ENCODE peak calls at places on chromosomes 4 and X, in seven cellular contexts. One of them, this sample, is unnamed. For H3K4me1, the result is how much of the 10 kb centered on the place peaks cover.

GRCh38 chr4:160956875-160957274 is 1206.9 kb downstream of the FSTL5 start:
- DNase-seq in suprapubic skin: no peak
- DNase-seq in lower lobe of right lung: no peak
- DNase-seq in GM23338: no peak
- DNase-seq in OCI-LY7: no peak
- DNase-seq in fibroblast of lung: no peak
- DNase-seq in pancreas: no peak
- DNase-seq in this sample: no peak

GRCh38 chrX:29071525-29071924 is 484.3 kb downstream of the IL1RAPL1 start:
- DNase-seq in GM23338: no peak
- DNase-seq in fibroblast of lung: peak
- DNase-seq in lower lobe of right lung: no peak
- DNase-seq in OCI-LY7: no peak
- DNase-seq in suprapubic skin: no peak
- DNase-seq in pancreas: no peak
- DNase-seq in this sample: no peak

GRCh38 chr4:147017081-147017480 is 71.4 kb upstream of the TTC29 start:
- DNase-seq in lower lobe of right lung: no peak
- DNase-seq in OCI-LY7: no peak
- DNase-seq in GM23338: no peak
- DNase-seq in suprapubic skin: no peak
- DNase-seq in fibroblast of lung: no peak
- DNase-seq in pancreas: no peak
- DNase-seq in this sample: no peak

GRCh38 chr4:184812651-184813181 is 13.1 kb downstream of the ACSL1 start:
- DNase-seq in lower lobe of right lung: no peak
- DNase-seq in OCI-LY7: no peak
- DNase-seq in pancreas: no peak
- DNase-seq in suprapubic skin: peak
- DNase-seq in fibroblast of lung: peak
- DNase-seq in GM23338: no peak
- DNase-seq in this sample: no peak

GRCh38 chrX:4240541-4241194 is 527.2 kb upstream of the PRKX start:
- DNase-seq in OCI-LY7: peak
- DNase-seq in pancreas: no peak
- DNase-seq in lower lobe of right lung: no peak
- DNase-seq in fibroblast of lung: no peak
- DNase-seq in suprapubic skin: no peak
- DNase-seq in GM23338: no peak
- DNase-seq in this sample: no peak

GRCh38 chrX:109301177-109301576 is 180.7 kb downstream of the GUCY2F start:
- DNase-seq in suprapubic skin: no peak
- DNase-seq in lower lobe of right lung: no peak
- DNase-seq in OCI-LY7: no peak
- DNase-seq in GM23338: no peak
- DNase-seq in fibroblast of lung: no peak
- DNase-seq in pancreas: no peak
- DNase-seq in this sample: no peak

GRCh38 chr4:147103403-147103946 is 157.8 kb upstream of the TTC29 start:
- DNase-seq in lower lobe of right lung: no peak
- DNase-seq in pancreas: no peak
- DNase-seq in fibroblast of lung: peak
- DNase-seq in suprapubic skin: peak
- DNase-seq in GM23338: no peak
- DNase-seq in OCI-LY7: no peak
- DNase-seq in this sample: peak

GRCh38 chr4:97560009-97560408 is 583.3 kb downstream of the STPG2 start:
- DNase-seq in suprapubic skin: no peak
- DNase-seq in fibroblast of lung: no peak
- DNase-seq in OCI-LY7: no peak
- DNase-seq in pancreas: no peak
- DNase-seq in lower lobe of right lung: no peak
- DNase-seq in GM23338: no peak
- DNase-seq in this sample: no peak

GRCh38 chrX:152641996-152642395 is 4.3 kb downstream of the GABRQ start:
- DNase-seq in lower lobe of right lung: no peak
- DNase-seq in fibroblast of lung: no peak
- DNase-seq in GM23338: peak
- DNase-seq in OCI-LY7: no peak
- DNase-seq in suprapubic skin: no peak
- DNase-seq in pancreas: no peak
- DNase-seq in this sample: no peak

GRCh38 chrX:65707153-65707552 is 39.7 kb downstream of the MSN start:
- DNase-seq in fibroblast of lung: no peak
- DNase-seq in suprapubic skin: no peak
- DNase-seq in lower lobe of right lung: no peak
- DNase-seq in GM23338: no peak
- DNase-seq in OCI-LY7: no peak
- DNase-seq in pancreas: no peak
- DNase-seq in this sample: no peak
- H3K4me1 ChIP-seq in fibroblast of lung: under half
- H3K4me1 ChIP-seq in suprapubic skin: under half
- H3K4me1 ChIP-seq in lower lobe of right lung: under half
- H3K4me1 ChIP-seq in GM23338: under half
- H3K4me1 ChIP-seq in OCI-LY7: under half
- H3K4me1 ChIP-seq in pancreas: under half
- H3K4me1 ChIP-seq in this sample: under half

GRCh38 chrX:7219153-7219705 is 71.3 kb upstream of the PUDP start:
- DNase-seq in GM23338: peak
- DNase-seq in fibroblast of lung: no peak
- DNase-seq in pancreas: no peak
- DNase-seq in suprapubic skin: no peak
- DNase-seq in lower lobe of right lung: no peak
- DNase-seq in OCI-LY7: peak
- DNase-seq in this sample: no peak
- H3K27ac ChIP-seq in GM23338: no peak
- H3K27ac ChIP-seq in fibroblast of lung: no peak
- H3K27ac ChIP-seq in pancreas: no peak
- H3K27ac ChIP-seq in suprapubic skin: no peak
- H3K27ac ChIP-seq in lower lobe of right lung: no peak
- H3K27ac ChIP-seq in OCI-LY7: peak
- H3K27ac ChIP-seq in this sample: no peak

DNA sequence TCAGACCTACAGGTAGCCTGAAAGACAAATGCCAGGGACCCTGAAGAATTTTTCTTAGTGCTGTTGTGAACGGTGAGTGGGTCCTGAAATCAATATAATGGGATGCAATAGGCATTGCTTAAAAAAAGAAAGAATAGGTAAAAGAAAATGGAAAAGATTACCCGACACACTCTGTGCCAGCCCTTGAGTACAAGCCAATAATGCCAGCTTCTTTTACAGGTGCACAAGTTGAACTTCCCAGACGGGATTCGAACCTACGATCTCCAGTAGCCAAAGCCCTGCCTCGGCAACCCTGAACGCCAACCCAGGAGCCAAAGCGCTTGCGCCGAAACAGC is 24.7 kb upstream of the GLOD5 start:
- DNase-seq in lower lobe of right lung: no peak
- DNase-seq in suprapubic skin: no peak
- DNase-seq in fibroblast of lung: no peak
- DNase-seq in OCI-LY7: no peak
- DNase-seq in pancreas: no peak
- DNase-seq in GM23338: no peak
- DNase-seq in this sample: no peak
- TF ChIP-seq CTCF in lower lobe of right lung: no peak
- TF ChIP-seq CTCF in suprapubic skin: no peak
- TF ChIP-seq CTCF in fibroblast of lung: no peak
- TF ChIP-seq CTCF in OCI-LY7: no peak
- TF ChIP-seq CTCF in pancreas: no peak
- TF ChIP-seq CTCF in GM23338: no peak
- TF ChIP-seq CTCF in this sample: no peak

GRCh38 chrX:31215277-31215815 is 143.5 kb upstream of the FTHL17 start:
- DNase-seq in lower lobe of right lung: no peak
- DNase-seq in GM23338: no peak
- DNase-seq in pancreas: no peak
- DNase-seq in OCI-LY7: no peak
- DNase-seq in suprapubic skin: no peak
- DNase-seq in fibroblast of lung: no peak
- DNase-seq in this sample: no peak
- H3K4me1 ChIP-seq in lower lobe of right lung: under half
- H3K4me1 ChIP-seq in GM23338: under half
- H3K4me1 ChIP-seq in pancreas: under half
- H3K4me1 ChIP-seq in OCI-LY7: under half
- H3K4me1 ChIP-seq in suprapubic skin: under half
- H3K4me1 ChIP-seq in fibroblast of lung: under half
- H3K4me1 ChIP-seq in this sample: under half

DNA sequence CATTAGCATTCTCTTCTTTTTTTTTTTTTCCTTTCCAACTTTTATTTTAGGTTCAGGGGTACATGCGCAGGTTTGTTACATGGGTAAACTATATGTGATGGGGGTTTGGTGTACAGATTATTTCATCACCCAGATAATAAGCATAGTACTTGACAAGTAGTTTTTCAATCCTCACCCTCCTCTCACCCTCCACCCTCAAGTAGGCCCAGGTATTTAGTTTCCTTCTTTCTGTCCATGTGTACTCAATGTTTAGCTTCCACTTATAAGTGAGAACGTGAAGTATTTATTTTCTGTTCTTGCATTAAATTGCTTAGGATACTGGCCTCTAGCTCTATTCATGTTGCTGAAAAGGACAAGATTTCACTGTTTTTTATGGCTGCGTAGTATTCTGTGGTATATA is 140.8 kb upstream of the PGRMC2 start:
- DNase-seq in suprapubic skin: no peak
- DNase-seq in pancreas: no peak
- DNase-seq in fibroblast of lung: no peak
- DNase-seq in GM23338: no peak
- DNase-seq in lower lobe of right lung: no peak
- DNase-seq in OCI-LY7: no peak
- DNase-seq in this sample: no peak
- H3K27ac ChIP-seq in suprapubic skin: no peak
- H3K27ac ChIP-seq in pancreas: peak
- H3K27ac ChIP-seq in fibroblast of lung: no peak
- H3K27ac ChIP-seq in GM23338: no peak
- H3K27ac ChIP-seq in lower lobe of right lung: peak
- H3K27ac ChIP-seq in OCI-LY7: no peak
- H3K27ac ChIP-seq in this sample: peak

GRCh38 chrX:15511563-15511962 is 11.0 kb downstream of the BMX start:
- DNase-seq in fibroblast of lung: no peak
- DNase-seq in pancreas: no peak
- DNase-seq in suprapubic skin: no peak
- DNase-seq in GM23338: peak
- DNase-seq in OCI-LY7: no peak
- DNase-seq in lower lobe of right lung: no peak
- DNase-seq in this sample: no peak
- TF ChIP-seq CTCF in fibroblast of lung: no peak
- TF ChIP-seq CTCF in pancreas: no peak
- TF ChIP-seq CTCF in suprapubic skin: no peak
- TF ChIP-seq CTCF in GM23338: no peak
- TF ChIP-seq CTCF in OCI-LY7: no peak
- TF ChIP-seq CTCF in lower lobe of right lung: no peak
- TF ChIP-seq CTCF in this sample: no peak

GRCh38 chr4:128818442-128818841 is 8.9 kb downstream of the JADE1 start:
- DNase-seq in lower lobe of right lung: no peak
- DNase-seq in OCI-LY7: no peak
- DNase-seq in suprapubic skin: no peak
- DNase-seq in fibroblast of lung: no peak
- DNase-seq in pancreas: no peak
- DNase-seq in GM23338: no peak
- DNase-seq in this sample: no peak

GRCh38 chr4:128823025-128823661 is 13.6 kb downstream of the JADE1 start:
- DNase-seq in pancreas: no peak
- DNase-seq in suprapubic skin: no peak
- DNase-seq in GM23338: no peak
- DNase-seq in fibroblast of lung: peak
- DNase-seq in lower lobe of right lung: no peak
- DNase-seq in OCI-LY7: no peak
- DNase-seq in this sample: no peak

GRCh38 chr4:128819082-128819742 is 9.7 kb downstream of the JADE1 start:
- DNase-seq in pancreas: no peak
- DNase-seq in GM23338: no peak
- DNase-seq in suprapubic skin: no peak
- DNase-seq in fibroblast of lung: peak
- DNase-seq in OCI-LY7: no peak
- DNase-seq in lower lobe of right lung: no peak
- DNase-seq in this sample: no peak

GRCh38 chr4:128821151-128821550 is 11.7 kb downstream of the JADE1 start:
- DNase-seq in suprapubic skin: no peak
- DNase-seq in pancreas: no peak
- DNase-seq in OCI-LY7: no peak
- DNase-seq in fibroblast of lung: no peak
- DNase-seq in lower lobe of right lung: no peak
- DNase-seq in GM23338: no peak
- DNase-seq in this sample: no peak

GRCh38 chr4:128820631-128821119 is 11.2 kb downstream of the JADE1 start:
- DNase-seq in lower lobe of right lung: no peak
- DNase-seq in suprapubic skin: no peak
- DNase-seq in GM23338: no peak
- DNase-seq in pancreas: no peak
- DNase-seq in OCI-LY7: peak
- DNase-seq in fibroblast of lung: no peak
- DNase-seq in this sample: no peak
- H3K4me1 ChIP-seq in lower lobe of right lung: under half
- H3K4me1 ChIP-seq in suprapubic skin: under half
- H3K4me1 ChIP-seq in GM23338: half or more
- H3K4me1 ChIP-seq in pancreas: under half
- H3K4me1 ChIP-seq in OCI-LY7: half or more
- H3K4me1 ChIP-seq in fibroblast of lung: under half
- H3K4me1 ChIP-seq in this sample: under half

GRCh38 chrX:55716937-55717336 is 612 bp upstream of the RRAGB start:
- DNase-seq in suprapubic skin: no peak
- DNase-seq in GM23338: no peak
- DNase-seq in lower lobe of right lung: no peak
- DNase-seq in fibroblast of lung: no peak
- DNase-seq in pancreas: no peak
- DNase-seq in OCI-LY7: no peak
- DNase-seq in this sample: no peak
- H3K27ac ChIP-seq in suprapubic skin: peak
- H3K27ac ChIP-seq in GM23338: no peak
- H3K27ac ChIP-seq in lower lobe of right lung: peak
- H3K27ac ChIP-seq in fibroblast of lung: no peak
- H3K27ac ChIP-seq in pancreas: no peak
- H3K27ac ChIP-seq in OCI-LY7: peak
- H3K27ac ChIP-seq in this sample: peak